ENCODE peak calls at places on chromosomes 3 and 15, in six cellular contexts. C is GM23248; R is psoas muscle; U is cardiac muscle cell; D is CD8-positive, alpha-beta memory T cell; K is stomach. Q is an unnamed sample. For H3K9me3, the result is how much of the 10 kb centered on the place peaks cover.

GRCh38 chr3:57160046-57160730 is 5.0 kb downstream of the IL17RD start:
- DNase-seq in C (no peak), R (no peak), U (no peak), D (no peak), K (no peak), Q (no peak)

GRCh38 chr15:76340198-76340801 is 3.7 kb downstream of the ISL2 start:
- DNase-seq in C (peak), R (no peak), U (peak), D (no peak), K (no peak), Q (no peak)

GRCh38 chr3:185820973-185821758 is 3.7 kb downstream of the IGF2BP2 start:
- DNase-seq in C (peak), R (no peak), U (no peak), D (no peak), K (no peak), Q (no peak)

GRCh38 chr3:99484871-99485270 is 153.5 kb upstream of the COL8A1 start:
- DNase-seq in C (peak), R (no peak), U (no peak), D (no peak), K (no peak), Q (no peak)

GRCh38 chr15:28918141-28918983 is 32.6 kb downstream of the APBA2 start:
- DNase-seq in C (no peak), R (no peak), U (peak), D (no peak), K (no peak), Q (peak)

GRCh38 chr3:154904328-154904727 is 175.8 kb upstream of the MME start:
- DNase-seq in C (peak), R (no peak), U (peak), D (no peak), K (no peak), Q (no peak)

GRCh38 chr3:72334681-72335457 is 513.4 kb downstream of the SHQ1 start:
- DNase-seq in C (no peak), R (no peak), U (no peak), D (no peak), K (no peak), Q (no peak)

GRCh38 chr3:98021821-98022220 is 13.3 kb downstream of the GABRR3 start:
- DNase-seq in C (peak), R (no peak), U (peak), D (no peak), K (no peak), Q (no peak)

GRCh38 chr3:32706348-32707025 is 21.5 kb downstream of the CNOT10 start:
- DNase-seq in C (peak), R (no peak), U (no peak), D (no peak), K (no peak), Q (no peak)

GRCh38 chr3:135965129-135965505 is 411 bp upstream of the PPP2R3A start:
- DNase-seq in C (no peak), R (no peak), U (no peak), D (no peak), K (no peak), Q (no peak)

GRCh38 chr15:90529369-90530249 is at the start of gene CRTC3:
- DNase-seq in C (peak), R (peak), U (peak), D (peak), K (peak), Q (peak)

GRCh38 chr15:41125950-41126642 is 10.0 kb upstream of the INO80 start:
- DNase-seq in C (no peak), R (no peak), U (no peak), D (no peak), K (no peak), Q (no peak)

GRCh38 chr15:29278436-29279099 is 8.9 kb upstream of the NSMCE3 start:
- DNase-seq in C (peak), R (no peak), U (peak), D (no peak), K (no peak), Q (no peak)

GRCh38 chr15:101620645-101621044 is 31.5 kb downstream of the TM2D3 start:
- DNase-seq in C (no peak), R (no peak), U (peak), D (no peak), K (no peak), Q (no peak)

GRCh38 chr3:196501316-196502064 is 2.1 kb downstream of the RNF168 start:
- DNase-seq in C (peak), R (peak), U (peak), D (no peak), K (no peak), Q (no peak)

GRCh38 chr3:111369953-111370352 is 172.0 kb upstream of the CD96 start:
- DNase-seq in C (peak), R (no peak), U (no peak), D (no peak), K (no peak), Q (no peak)

GRCh38 chr15:77028451-77029165 is 33.7 kb downstream of the PSTPIP1 start:
- DNase-seq in C (no peak), R (no peak), U (no peak), D (peak), K (peak), Q (peak)

GRCh38 chr3:181336597-181336996 is 347.1 kb upstream of the DNAJC19 start:
- DNase-seq in C (no peak), R (no peak), U (peak), D (no peak), K (no peak), Q (no peak)

GRCh38 chr3:55690746-55691540 is 203.8 kb upstream of the WNT5A start:
- DNase-seq in C (no peak), R (no peak), U (no peak), D (no peak), K (no peak), Q (no peak)

GRCh38 chr15:82630033-82630432 is 17.1 kb downstream of the CPEB1 start:
- DNase-seq in C (no peak), R (no peak), U (no peak), D (no peak), K (no peak), Q (no peak)

GRCh38 chr15:94666553-94666952 is 435.2 kb downstream of the MCTP2 start:
- DNase-seq in C (no peak), R (no peak), U (no peak), D (no peak), K (no peak), Q (no peak)

GRCh38 chr15:51076898-51077564 is 17.7 kb downstream of the TNFAIP8L3 start:
- DNase-seq in C (no peak), R (peak), U (no peak), D (no peak), K (peak), Q (peak)

GRCh38 chr3:147412491-147412916 is 3.3 kb downstream of the ZIC1 start:
- DNase-seq in C (no peak), R (no peak), U (no peak), D (no peak), K (no peak), Q (no peak)

GRCh38 chr3:147411235-147411607 is 2.1 kb downstream of the ZIC1 start:
- DNase-seq in C (peak), R (no peak), U (no peak), D (no peak), K (no peak), Q (no peak)

GRCh38 chr3:147412917-147413711 is 3.9 kb downstream of the ZIC1 start:
- DNase-seq in C (no peak), R (no peak), U (no peak), D (no peak), K (no peak), Q (no peak)

GRCh38 chr3:147410518-147411234 is 1.5 kb downstream of the ZIC1 start:
- DNase-seq in C (peak), R (no peak), U (no peak), D (no peak), K (no peak), Q (no peak)

DNA sequence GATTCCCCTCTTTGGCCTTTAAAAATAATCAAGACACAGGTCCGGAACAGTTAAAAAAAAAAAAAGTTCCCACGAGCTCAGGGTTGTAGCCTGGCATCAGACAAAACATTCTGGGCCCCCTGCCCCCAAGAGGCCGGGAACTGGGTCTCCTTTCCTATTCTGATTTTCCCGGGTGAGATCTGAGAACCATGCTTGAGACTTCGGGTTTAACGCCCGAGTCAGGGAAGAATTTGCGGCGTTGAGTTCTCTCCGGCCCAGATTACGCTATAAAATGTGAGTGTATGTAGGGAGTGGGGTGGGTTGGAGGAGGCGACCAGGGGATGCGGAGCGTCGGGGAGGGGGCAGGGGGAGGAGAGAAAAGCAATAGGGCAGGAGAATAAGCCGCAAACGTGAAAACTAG is 2.6 kb downstream of the ZIC1 start:
- DNase-seq in C (peak), R (no peak), U (no peak), D (no peak), K (no peak), Q (no peak)
- H3K9me3 ChIP-seq in C (under half), R (under half), U (under half), D (under half), K (under half), Q (under half)

DNA sequence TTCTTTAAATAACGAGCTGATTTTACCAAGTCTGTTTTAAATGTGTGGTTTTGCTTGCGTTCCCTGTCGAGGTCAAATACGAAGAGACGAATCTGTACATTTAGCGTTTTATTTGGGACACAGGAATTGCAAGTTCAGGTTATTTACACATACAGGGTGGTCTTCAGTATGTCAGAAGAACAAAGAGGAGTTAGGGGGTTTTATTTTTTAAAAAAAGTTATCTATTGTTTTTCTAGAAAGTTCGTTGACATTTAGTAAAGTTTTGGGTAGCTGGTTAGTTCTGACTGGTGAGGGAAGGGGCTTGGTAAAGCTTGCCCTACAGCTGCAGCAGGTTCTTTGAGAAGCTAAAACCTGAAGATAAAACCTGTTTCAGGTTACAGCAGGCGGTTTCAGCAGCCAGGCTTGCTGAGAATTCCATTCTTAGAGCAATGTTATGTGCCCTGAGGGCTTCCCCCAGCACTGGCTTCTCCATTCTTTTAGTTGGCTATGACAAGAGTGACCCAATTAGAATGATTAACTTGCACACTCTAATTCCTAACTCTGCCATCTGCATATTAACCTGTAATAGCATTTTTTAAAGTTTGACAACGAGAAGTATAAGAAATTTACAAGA is 810 bp upstream of the ZNF280D start:
- DNase-seq in C (no peak), R (no peak), U (no peak), D (no peak), K (no peak), Q (no peak)
- H3K27ac ChIP-seq in C (no peak), R (peak), U (no peak), D (no peak), K (peak), Q (peak)

DNA sequence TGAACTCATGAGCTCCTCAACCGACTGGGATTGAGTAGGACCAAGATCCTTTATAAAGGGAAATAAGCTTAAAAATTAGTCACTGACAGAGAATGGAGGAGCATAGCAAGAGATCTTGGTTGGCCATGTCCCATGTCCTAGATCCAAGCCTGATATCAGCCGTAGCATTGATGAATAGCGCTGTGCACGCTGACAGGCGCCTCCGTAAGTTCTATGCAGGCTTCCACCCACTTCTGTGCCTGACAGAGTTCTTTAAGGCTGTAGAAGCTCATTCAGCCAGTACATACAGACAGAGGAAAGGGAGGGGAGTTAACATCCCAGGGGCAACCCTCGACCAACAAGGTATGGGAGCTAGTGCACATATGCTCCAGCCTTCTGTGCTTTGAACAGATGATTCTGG is 251.7 kb upstream of the TBC1D5 start:
- DNase-seq in C (no peak), R (no peak), U (no peak), D (no peak), K (no peak), Q (no peak)
- H3K9me3 ChIP-seq in C (under half), R (under half), U (under half), D (under half), K (under half), Q (under half)

GRCh38 chr3:188760408-188760807 is 411.4 kb upstream of the TPRG1 start:
- DNase-seq in C (peak), R (no peak), U (no peak), D (no peak), K (no peak), Q (no peak)
- H3K27ac ChIP-seq in C (no peak), R (peak), U (no peak), D (no peak), K (no peak), Q (peak)

DNA sequence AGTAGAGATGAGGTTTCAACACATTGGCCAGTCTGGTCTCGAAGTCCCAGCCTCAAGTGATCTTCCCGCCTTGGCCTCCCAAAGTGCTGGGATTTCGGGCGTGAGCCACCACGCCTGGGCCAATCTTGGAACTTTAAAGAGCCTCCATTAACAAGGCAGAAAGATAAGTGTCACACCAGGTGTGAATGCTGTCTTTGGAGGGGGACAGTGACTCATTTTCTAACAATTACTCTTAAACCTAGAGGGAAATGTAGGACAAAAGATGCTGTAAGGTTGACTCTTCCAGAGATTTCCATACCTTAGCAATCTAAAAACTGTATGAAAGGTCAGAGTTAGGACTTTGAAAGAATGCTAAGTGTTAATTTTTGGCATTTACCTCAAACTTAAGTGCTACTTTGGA is 84.9 kb downstream of the FNDC3B start:
- DNase-seq in C (no peak), R (no peak), U (no peak), D (no peak), K (no peak), Q (no peak)
- H3K9me3 ChIP-seq in C (under half), R (under half), U (under half), D (under half), K (under half), Q (under half)

DNA sequence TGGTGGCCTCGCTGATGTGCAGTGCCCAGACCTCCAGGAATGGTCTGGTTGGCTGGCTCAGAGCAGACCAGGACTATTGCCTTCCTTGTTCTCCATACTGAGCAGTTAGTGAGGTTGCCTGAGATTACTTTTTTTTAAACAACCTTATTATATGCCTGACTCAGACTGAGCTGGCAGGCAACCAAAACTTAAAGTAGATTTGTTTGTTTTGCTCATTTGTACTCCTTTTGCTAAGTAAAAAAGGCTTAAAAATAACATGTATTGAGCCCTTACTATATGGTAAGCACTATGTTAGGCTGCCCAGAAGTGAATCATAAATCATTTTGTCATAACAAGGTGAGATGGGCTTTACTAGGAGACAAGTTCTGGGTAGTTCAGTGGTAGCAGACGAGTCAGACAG is 92.4 kb downstream of the GHSR start:
- DNase-seq in C (peak), R (no peak), U (no peak), D (no peak), K (peak), Q (no peak)
- H3K27ac ChIP-seq in C (peak), R (no peak), U (peak), D (no peak), K (no peak), Q (no peak)

DNA sequence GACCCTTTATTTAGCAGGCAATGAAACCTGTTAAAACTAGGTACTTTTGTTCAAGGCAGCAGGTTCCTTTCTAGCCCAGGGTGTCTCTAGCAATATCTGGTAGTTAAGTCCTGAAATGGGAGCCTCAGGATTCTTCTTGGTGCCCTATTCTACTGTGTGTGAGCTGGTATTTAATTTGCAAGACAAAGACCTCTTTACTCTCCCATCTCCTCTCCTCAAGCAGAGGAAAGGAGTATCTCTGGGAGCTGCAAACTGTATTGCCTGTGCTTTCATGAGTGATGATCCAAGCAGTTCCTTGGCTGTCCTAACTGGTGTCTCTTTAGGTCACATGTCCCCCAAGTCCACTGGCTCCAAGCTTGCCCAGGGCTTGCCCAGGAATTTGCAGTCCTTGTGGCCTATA is 188.2 kb downstream of the SI start:
- DNase-seq in C (no peak), R (no peak), U (no peak), D (no peak), K (no peak), Q (no peak)
- H3K9me3 ChIP-seq in C (under half), R (under half), U (under half), D (under half), K (under half), Q (under half)

GRCh38 chr3:190585771-190586630 is 72.1 kb downstream of the IL1RAP start:
- DNase-seq in C (peak), R (peak), U (no peak), D (no peak), K (no peak), Q (no peak)
- H3K27ac ChIP-seq in C (peak), R (no peak), U (no peak), D (no peak), K (no peak), Q (no peak)

DNA sequence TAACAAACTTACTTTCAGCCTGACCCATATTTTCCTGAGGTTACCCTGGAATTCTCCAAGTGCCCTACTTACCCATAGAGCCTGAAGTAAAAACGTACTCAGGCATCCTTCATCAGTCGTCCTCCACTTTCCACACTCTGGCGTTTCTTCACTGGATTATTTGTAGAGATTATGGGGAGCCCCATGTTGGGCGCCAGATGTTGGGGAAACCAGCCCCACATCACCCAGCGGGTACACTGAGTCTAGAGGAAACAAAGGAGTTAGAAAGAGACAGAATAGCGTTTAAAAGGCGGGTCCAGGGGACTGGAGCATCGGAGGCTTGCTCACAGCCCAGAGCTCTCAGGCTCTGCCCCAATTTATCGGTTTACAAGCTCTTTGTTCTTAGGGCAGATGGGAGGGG is 9.7 kb upstream of the SLC28A2 start:
- DNase-seq in C (no peak), R (no peak), U (no peak), D (no peak), K (no peak), Q (no peak)
- H3K9me3 ChIP-seq in C (under half), R (half or more), U (under half), D (under half), K (half or more), Q (under half)

Q was measured in upper lobe of right lung.